ENCODE peak calls at places on chromosomes 2 and 18, in nine cellular contexts. D is NCI-H510A; R is mesendoderm; V is CD8-positive, alpha-beta memory T cell; C is GM10248; L is activated B cell treated with CpG ODN at 0.5 μM for 24 hours; Q is NCI-H1694; N is left cardiac atrium; I is fibroblast of lung. Z is an unnamed sample.

GRCh38 chr2:98730851-98731708 is at the start of gene MGAT4A:
- DNase-seq in D (no peak), R (peak), V (peak), C (peak), L (peak), Q (no peak), N (peak), I (peak), Z (peak)

GRCh38 chr2:24122-24521 is 22.2 kb downstream of the FAM110C start:
- DNase-seq in D (no peak), R (no peak), V (no peak), C (no peak), L (no peak), Q (no peak), N (no peak), I (no peak), Z (no peak)

GRCh38 chr2:217774232-217774631 is 228.6 kb downstream of the TNS1 start:
- DNase-seq in D (no peak), R (no peak), V (no peak), C (no peak), L (no peak), Q (no peak), N (no peak), I (no peak), Z (no peak)

GRCh38 chr2:69013123-69013836 is at the start of gene ANTXR1:
- DNase-seq in D (peak), R (peak), V (peak), C (peak), L (no peak), Q (peak), N (peak), I (peak), Z (peak)

GRCh38 chr18:47168913-47169312 is 7.3 kb downstream of the IER3IP1 start:
- DNase-seq in D (no peak), R (no peak), V (no peak), C (no peak), L (no peak), Q (no peak), N (no peak), I (no peak), Z (no peak)

GRCh38 chr2:54859997-54860701 is 136.7 kb downstream of the EML6 start:
- DNase-seq in D (no peak), R (no peak), V (no peak), C (no peak), L (no peak), Q (no peak), N (no peak), I (peak), Z (peak)

GRCh38 chr2:12169721-12170120 is 423.3 kb downstream of the LPIN1 start:
- DNase-seq in D (no peak), R (no peak), V (peak), C (no peak), L (no peak), Q (no peak), N (peak), I (peak), Z (no peak)

GRCh38 chr2:33583194-33583938 is 15.7 kb downstream of the FAM98A start:
- DNase-seq in D (no peak), R (peak), V (peak), C (peak), L (no peak), Q (peak), N (no peak), I (no peak), Z (no peak)

GRCh38 chr2:64214281-64215115 is 70.3 kb upstream of the PELI1 start:
- DNase-seq in D (no peak), R (no peak), V (peak), C (peak), L (no peak), Q (no peak), N (peak), I (peak), Z (no peak)

GRCh38 chr2:204544961-204545860 is at the start of gene PARD3B:
- DNase-seq in D (peak), R (peak), V (peak), C (peak), L (no peak), Q (no peak), N (peak), I (peak), Z (peak)

GRCh38 chr2:177056540-177056939 is 156.1 kb upstream of the HNRNPA3 start:
- DNase-seq in D (no peak), R (peak), V (no peak), C (no peak), L (no peak), Q (no peak), N (no peak), I (no peak), Z (no peak)

GRCh38 chr2:111057721-111058120 is 63.0 kb upstream of the BCL2L11 start:
- DNase-seq in D (no peak), R (no peak), V (no peak), C (no peak), L (no peak), Q (no peak), N (no peak), I (no peak), Z (no peak)

GRCh38 chr2:101307950-101308431 is 510 bp downstream of the RNF149 start:
- DNase-seq in D (no peak), R (peak), V (no peak), C (peak), L (no peak), Q (no peak), N (no peak), I (no peak), Z (no peak)

GRCh38 chr2:207148025-207148424 is 17.7 kb downstream of the KLF7 start:
- DNase-seq in D (no peak), R (no peak), V (no peak), C (no peak), L (no peak), Q (no peak), N (no peak), I (peak), Z (peak)

GRCh38 chr18:48718251-48718959 is 179.6 kb downstream of the CTIF start:
- DNase-seq in D (no peak), R (no peak), V (no peak), C (no peak), L (no peak), Q (no peak), N (no peak), I (no peak), Z (no peak)

GRCh38 chr2:71148506-71149063 is 18.2 kb downstream of the MPHOSPH10 start:
- DNase-seq in D (no peak), R (no peak), V (no peak), C (no peak), L (no peak), Q (no peak), N (no peak), I (no peak), Z (no peak)

GRCh38 chr2:202035089-202035940 is 1.7 kb downstream of the FZD7 start:
- DNase-seq in D (no peak), R (peak), V (no peak), C (no peak), L (peak), Q (no peak), N (peak), I (peak), Z (no peak)

GRCh38 chr2:120802161-120802560 is 66.5 kb downstream of the GLI2 start:
- DNase-seq in D (no peak), R (no peak), V (no peak), C (no peak), L (no peak), Q (no peak), N (no peak), I (peak), Z (no peak)

GRCh38 chr2:147204102-147204501 is 640.7 kb upstream of the ACVR2A start:
- DNase-seq in D (no peak), R (no peak), V (no peak), C (no peak), L (no peak), Q (no peak), N (no peak), I (peak), Z (peak)

GRCh38 chr2:204261776-204262175 is 283.5 kb upstream of the PARD3B start:
- DNase-seq in D (no peak), R (no peak), V (no peak), C (no peak), L (no peak), Q (no peak), N (no peak), I (no peak), Z (no peak)

GRCh38 chr2:134039912-134040581 is 213.8 kb upstream of the MGAT5 start:
- DNase-seq in D (no peak), R (no peak), V (no peak), C (no peak), L (no peak), Q (no peak), N (no peak), I (no peak), Z (no peak)

GRCh38 chr2:124804014-124804940 is 779.2 kb downstream of the CNTNAP5 start:
- DNase-seq in D (no peak), R (peak), V (no peak), C (peak), L (no peak), Q (peak), N (no peak), I (peak), Z (no peak)

GRCh38 chr18:12282436-12283039 is 25.5 kb upstream of the TUBB6 start:
- DNase-seq in D (no peak), R (peak), V (no peak), C (no peak), L (no peak), Q (no peak), N (no peak), I (peak), Z (peak)

GRCh38 chr2:145846986-145847385 is 1327.1 kb upstream of the ZEB2 start:
- DNase-seq in D (no peak), R (no peak), V (no peak), C (no peak), L (no peak), Q (no peak), N (no peak), I (no peak), Z (no peak)

GRCh38 chr2:114442545-114442944 is at the start of gene DPP10:
- DNase-seq in D (no peak), R (peak), V (no peak), C (no peak), L (no peak), Q (no peak), N (peak), I (no peak), Z (peak)

GRCh38 chr18:77025123-77025522 is 107.5 kb downstream of the MBP start:
- DNase-seq in D (no peak), R (no peak), V (no peak), C (no peak), L (no peak), Q (no peak), N (no peak), I (no peak), Z (no peak)

GRCh38 chr2:86807121-86807461 is 16.4 kb upstream of the CD8A start:
- DNase-seq in D (no peak), R (no peak), V (no peak), C (no peak), L (no peak), Q (no peak), N (no peak), I (no peak), Z (no peak)

GRCh38 chr2:187549951-187550555 is 4.2 kb downstream of the TFPI start:
- DNase-seq in D (no peak), R (no peak), V (no peak), C (no peak), L (no peak), Q (no peak), N (no peak), I (no peak), Z (no peak)

GRCh38 chr2:70043252-70043875 is 43.9 kb upstream of the PCBP1 start:
- DNase-seq in D (no peak), R (no peak), V (no peak), C (no peak), L (no peak), Q (no peak), N (peak), I (no peak), Z (no peak)

GRCh38 chr18:39453882-39454281 is 1888.3 kb upstream of the CELF4 start:
- DNase-seq in D (no peak), R (peak), V (no peak), C (no peak), L (no peak), Q (peak), N (peak), I (peak), Z (peak)

Z was measured in NCI-H226.